ENCODE peak calls at places on chromosomes 3 and 15, in ten cellular contexts. N is astrocyte, W is astrocyte of the spinal cord, Y is heart right ventricle, L is SJSA1, C is WERI-Rb-1, V is mammary epithelial cell, E is fibroblast of mammary gland, G is IMR-90, Q is fibroblast of the aortic adventitia. M is an unnamed sample.
A peak's percentile ranks its signal among the peaks of the same experiment; 100 is the strongest.

GRCh38 chr15:59594493-59594942 is 17.1 kb upstream of the GCNT3 start:
- DNase-seq in L (no peak), Q (peak; percentile 74), Y (no peak), V (peak; percentile 76), C (no peak), N (peak; percentile 89), G (peak; percentile 86), E (peak; percentile 72), W (peak; percentile 70), M (peak; percentile 87)

GRCh38 chr3:138434276-138434874 is at the start of gene ESYT3:
- DNase-seq in C (no peak), N (peak; percentile 36), Q (peak; percentile 34), V (peak; percentile 87), Y (peak; percentile 69), E (peak; percentile 28), G (peak; percentile 43), W (peak; percentile 38), L (peak; percentile 67), M (peak; percentile 60)

GRCh38 chr15:101504866-101505609 is 15.5 kb upstream of the PCSK6 start:
- DNase-seq in W (no peak), V (no peak), Y (no peak), L (no peak), N (no peak), G (no peak), E (no peak), C (no peak), Q (no peak), M (no peak)

GRCh38 chr3:138987181-138987580 is 18.9 kb downstream of the PRR23A start:
- DNase-seq in Q (no peak), V (no peak), Y (no peak), W (no peak), E (no peak), L (no peak), C (no peak), N (no peak), G (no peak), M (no peak)

GRCh38 chr15:75350601-75351331 is 3.9 kb downstream of the NEIL1 start:
- DNase-seq in C (no peak), W (no peak), G (no peak), E (peak; percentile 66), N (no peak), L (no peak), Q (peak; percentile 43), Y (no peak), V (no peak), M (no peak)

GRCh38 chr3:112640333-112640863 is 545 bp downstream of the CCDC80 start:
- DNase-seq in W (peak; percentile 81), G (peak; percentile 90), Q (peak; percentile 86), E (peak; percentile 94), N (peak; percentile 85), Y (no peak), C (no peak), L (peak; percentile 63), V (no peak), M (peak; percentile 94)

GRCh38 chr3:51929420-51930003 is 12.2 kb downstream of the RRP9 start:
- DNase-seq in C (no peak), W (no peak), N (no peak), V (no peak), E (peak; percentile 7), L (no peak), Y (no peak), Q (no peak), G (no peak), M (peak; percentile 14)

GRCh38 chr15:59306520-59307163 is 66.0 kb downstream of the MYO1E start:
- DNase-seq in W (peak; percentile 39), V (peak; percentile 48), E (peak; percentile 100), Q (peak; percentile 96), G (peak; percentile 58), N (peak; percentile 72), L (no peak), C (no peak), Y (no peak), M (no peak)

GRCh38 chr3:33881181-33882064 is 83.0 kb downstream of the PDCD6IP start:
- DNase-seq in E (no peak), L (no peak), Y (no peak), C (no peak), V (no peak), Q (no peak), W (no peak), N (no peak), G (no peak), M (no peak)

GRCh38 chr3:151431940-151432339 is 28.9 kb downstream of the IGSF10 start:
- DNase-seq in N (peak; percentile 97), C (no peak), W (peak; percentile 88), E (peak; percentile 42), Y (no peak), G (peak; percentile 89), V (peak; percentile 53), Q (peak; percentile 86), L (peak; percentile 75), M (peak; percentile 80)

GRCh38 chr15:66923438-66923881 is 141.9 kb upstream of the SMAD3 start:
- DNase-seq in E (no peak), L (peak; percentile 61), W (peak; percentile 14), V (no peak), G (no peak), N (no peak), Q (no peak), C (peak; percentile 79), Y (no peak), M (peak; percentile 40)

GRCh38 chr3:99920530-99921376 is 103.1 kb downstream of the CMSS1 start:
- DNase-seq in W (peak; percentile 38), Y (peak; percentile 60), E (peak; percentile 77), C (peak; percentile 87), N (no peak), V (peak; percentile 61), L (no peak), Q (peak; percentile 73), G (peak; percentile 76), M (no peak)

GRCh38 chr3:51400169-51400568 is 9.1 kb downstream of the RBM15B start:
- DNase-seq in L (no peak), V (no peak), Q (no peak), W (no peak), C (peak; percentile 52), E (no peak), G (no peak), N (no peak), Y (no peak), M (no peak)

GRCh38 chr3:184259396-184259877 is 1.9 kb downstream of the CAMK2N2 start:
- DNase-seq in C (no peak), W (no peak), L (no peak), V (no peak), E (no peak), G (no peak), N (no peak), Q (no peak), Y (no peak), M (no peak)

GRCh38 chr3:184260571-184261269 is 633 bp downstream of the CAMK2N2 start:
- DNase-seq in C (no peak), W (no peak), V (peak; percentile 11), G (no peak), E (no peak), Q (no peak), N (no peak), Y (no peak), L (no peak), M (no peak)

GRCh38 chr3:184261270-184262165 is at the start of gene CAMK2N2:
- DNase-seq in W (peak; percentile 22), N (peak; percentile 34), E (peak; percentile 37), Q (peak; percentile 18), C (peak; percentile 95), Y (peak; percentile 51), G (peak; percentile 47), L (peak; percentile 67), V (peak; percentile 70), M (peak; percentile 68)

GRCh38 chr3:184258926-184259325 is 2.4 kb downstream of the CAMK2N2 start:
- DNase-seq in C (no peak), G (no peak), L (no peak), V (no peak), Y (no peak), Q (no peak), N (no peak), E (no peak), W (no peak), M (no peak)

GRCh38 chr3:184259878-184260570 is 1.3 kb downstream of the CAMK2N2 start:
- DNase-seq in Q (no peak), Y (peak; percentile 36), G (peak; percentile 17), W (no peak), V (peak; percentile 14), C (no peak), L (no peak), E (no peak), N (no peak), M (peak; percentile 38)
- H3K4me3 ChIP-seq in Q (peak overlapping the region; percentile 41), Y (peak overlapping the region; percentile 56), G (peak overlapping the region; percentile 31), W (peak overlapping the region; percentile 10), V (peak overlapping the region; percentile 30), C (peak overlapping the region; percentile 75), L (no peak overlapping the region), E (peak overlapping the region; percentile 10), N (peak overlapping the region; percentile 48), M (peak overlapping the region; percentile 59)

GRCh38 chr15:51267047-51267713 is 71.2 kb downstream of the CYP19A1 start:
- DNase-seq in Q (no peak), C (no peak), E (no peak), Y (peak; percentile 28), N (no peak), V (no peak), G (no peak), L (no peak), W (peak; percentile 15), M (peak; percentile 4)
- H3K4me3 ChIP-seq in Q (peak overlapping the region; percentile 64), C (no peak overlapping the region), E (peak overlapping the region; percentile 55), Y (peak overlapping the region; percentile 60), N (peak overlapping the region; percentile 62), V (peak overlapping the region; percentile 46), G (peak overlapping the region; percentile 6), L (peak overlapping the region; percentile 28), W (peak overlapping the region; percentile 38), M (peak overlapping the region; percentile 54)

GRCh38 chr3:141076026-141076797 is 25.1 kb downstream of the SPSB4 start:
- DNase-seq in N (no peak), W (no peak), Q (no peak), E (no peak), G (no peak), Y (no peak), C (peak; percentile 28), V (no peak), L (no peak), M (no peak)

GRCh38 chr3:141076821-141077571 is 25.8 kb downstream of the SPSB4 start:
- DNase-seq in N (peak; percentile 60), W (peak; percentile 50), G (peak; percentile 52), V (no peak), C (peak; percentile 66), E (peak; percentile 51), Y (peak; percentile 52), L (no peak), Q (peak; percentile 12), M (peak; percentile 74)

GRCh38 chr3:141080407-141080806 is 29.3 kb downstream of the SPSB4 start:
- DNase-seq in W (no peak), C (no peak), N (no peak), Y (no peak), Q (no peak), G (no peak), V (no peak), E (no peak), L (no peak), M (no peak)

GRCh38 chr3:141078200-141078599 is 27.1 kb downstream of the SPSB4 start:
- DNase-seq in N (no peak), E (no peak), L (no peak), C (no peak), W (no peak), V (no peak), Q (no peak), G (no peak), Y (no peak), M (no peak)

GRCh38 chr3:141077631-141078030 is 26.5 kb downstream of the SPSB4 start:
- DNase-seq in C (no peak), Q (no peak), L (no peak), G (no peak), N (no peak), W (no peak), V (no peak), Y (no peak), E (no peak), M (no peak)
- H3K4me3 ChIP-seq in C (no peak overlapping the region), Q (no peak overlapping the region), L (no peak overlapping the region), G (no peak overlapping the region), N (peak overlapping the region; percentile 53), W (no peak overlapping the region), V (no peak overlapping the region), Y (no peak overlapping the region), E (no peak overlapping the region), M (no peak overlapping the region)

GRCh38 chr3:136929984-136930671 is 27.7 kb upstream of the IL20RB start:
- DNase-seq in Y (peak; percentile 25), N (no peak), V (peak; percentile 64), W (peak; percentile 15), G (peak; percentile 44), L (no peak), C (no peak), E (peak; percentile 61), Q (peak; percentile 68), M (peak; percentile 67)
- H3K4me3 ChIP-seq in Y (peak overlapping the region; percentile 36), N (no peak overlapping the region), V (peak overlapping the region; percentile 39), W (no peak overlapping the region), G (no peak overlapping the region), L (no peak overlapping the region), C (no peak overlapping the region), E (peak overlapping the region; percentile 20), Q (peak overlapping the region; percentile 32), M (no peak overlapping the region)